ENCODE peak calls at places on chromosomes 11 and 22, in five cellular contexts. K is heart left ventricle, M is transverse colon, J is gastrocnemius medialis, E is sigmoid colon. O is an unnamed sample.
A peak's percentile ranks its signal among the peaks of the same experiment; 100 is the strongest.

GRCh38 chr11:93000511-93001476 is 31.3 kb downstream of the MTNR1B start:
- DNase-seq in K (no peak), J (no peak), M (no peak), E (no peak), O (peak; percentile 13)

GRCh38 chr11:27350503-27350902 is 12.5 kb downstream of the CCDC34 start:
- DNase-seq in M (no peak), E (no peak), K (no peak), J (no peak), O (no peak)

GRCh38 chr11:134741453-134742227 is 329.6 kb upstream of the B3GAT1 start:
- DNase-seq in M (no peak), E (no peak), J (no peak), K (peak; percentile 5), O (no peak)

GRCh38 chr11:38323961-38324761 is 1726.1 kb upstream of the RAG2 start:
- DNase-seq in M (no peak), E (no peak), J (no peak), K (no peak), O (peak; percentile 48)

GRCh38 chr11:58621586-58622262 is 741 bp upstream of the CNTF start:
- DNase-seq in E (no peak), J (no peak), K (no peak), M (no peak), O (no peak)

GRCh38 chr11:72598901-72599300 is 75.3 kb downstream of the PDE2A start:
- DNase-seq in M (peak; percentile 35), E (peak; percentile 81), J (no peak), K (peak; percentile 51), O (peak; percentile 13)

GRCh38 chr22:29030016-29030617 is 31.5 kb downstream of the C22orf31 start:
- DNase-seq in M (no peak), J (no peak), K (no peak), E (no peak), O (peak; percentile 31)

GRCh38 chr11:104534268-104534667 is 364.0 kb downstream of the CASP12 start:
- DNase-seq in M (no peak), K (no peak), J (no peak), E (no peak), O (no peak)

GRCh38 chr11:109902764-109903436 is 190.3 kb upstream of the ZC3H12C start:
- DNase-seq in M (no peak), J (no peak), E (no peak), K (no peak), O (peak; percentile 31)

GRCh38 chr11:112689851-112690250 is 271.4 kb upstream of the NCAM1 start:
- DNase-seq in M (no peak), J (no peak), K (no peak), E (no peak), O (no peak)

GRCh38 chr11:108562746-108563581 is 30.6 kb downstream of the EXPH5 start:
- DNase-seq in K (no peak), M (no peak), E (no peak), J (no peak), O (no peak)

GRCh38 chr11:4619514-4619913 is 11.5 kb upstream of the TRIM68 start:
- DNase-seq in E (no peak), M (peak; percentile 20), K (no peak), J (no peak), O (no peak)

DNA sequence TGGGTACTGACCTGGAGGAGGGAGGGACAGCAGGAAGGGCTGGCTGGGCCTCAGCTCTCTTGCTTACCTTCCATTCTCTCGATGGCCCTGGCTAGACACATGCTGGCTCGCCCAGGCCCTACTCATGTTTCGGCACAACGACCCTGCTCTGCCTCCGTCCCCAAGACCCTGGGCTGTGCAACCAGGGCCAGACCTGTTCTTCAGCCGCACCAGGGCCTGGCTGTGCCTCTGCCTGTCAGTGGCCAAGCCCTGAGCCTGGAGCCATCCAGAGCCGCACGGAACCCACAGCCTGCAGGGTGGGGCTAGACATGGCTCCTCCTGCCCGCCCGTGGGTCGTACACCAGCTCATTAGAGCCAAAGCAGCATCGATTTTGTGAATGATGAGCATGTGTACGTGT is 47.5 kb downstream of the RTN4R start:
- DNase-seq in E (no peak), M (no peak), J (no peak), K (no peak), O (no peak)
- TF ChIP-seq POLR2A in E (no peak), M (no peak), J (no peak), K (no peak), O (no peak)

DNA sequence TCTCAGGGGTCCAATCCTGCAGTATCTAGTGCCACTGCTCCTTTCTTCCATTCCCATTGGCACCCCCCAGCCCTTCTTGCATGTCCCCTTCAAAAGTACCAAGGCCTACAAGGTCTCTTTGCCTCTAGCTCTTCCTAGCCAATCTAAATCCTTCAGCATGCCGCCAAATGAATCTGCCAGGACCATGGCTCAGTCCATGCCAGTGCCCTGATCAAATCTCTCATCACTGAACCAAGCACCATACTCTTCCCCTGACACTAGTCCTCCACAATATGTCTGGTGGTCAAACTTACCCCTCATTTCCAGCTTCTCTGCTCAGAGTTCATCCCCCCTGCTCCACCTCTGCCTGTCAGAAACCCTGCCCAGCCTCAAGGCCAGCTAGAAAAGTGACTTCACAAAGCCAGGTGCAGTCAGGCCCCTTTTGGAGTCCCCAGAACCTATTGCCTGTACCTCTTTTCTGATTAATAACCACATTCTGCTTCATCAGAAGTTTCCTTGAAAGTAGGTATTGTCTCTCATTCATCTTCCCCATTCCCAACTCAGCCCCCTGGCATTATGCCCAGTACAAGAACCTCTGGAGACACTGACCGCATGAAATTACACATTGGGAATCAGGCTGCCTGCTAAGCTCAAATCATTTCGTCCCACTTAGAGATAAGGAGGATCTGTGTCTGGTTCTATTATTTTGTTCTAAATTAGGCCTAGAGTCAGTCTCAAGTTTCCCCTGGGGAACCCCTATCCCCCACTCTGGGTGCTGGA is 11.4 kb downstream of the FEN1 start:
- DNase-seq in J (no peak), E (no peak), K (no peak), M (no peak), O (no peak)
- TF ChIP-seq POLR2A in J (no peak), E (no peak), K (no peak), M (no peak), O (peak; percentile 28)

GRCh38 chr22:40394607-40395006 is 24.2 kb downstream of the SGSM3 start:
- DNase-seq in J (no peak), E (no peak), M (no peak), K (no peak), O (no peak)

GRCh38 chr22:40395607-40396006 is 25.2 kb downstream of the SGSM3 start:
- DNase-seq in M (no peak), E (no peak), K (no peak), J (no peak), O (no peak)

GRCh38 chr22:40397436-40397835 is 27.0 kb downstream of the SGSM3 start:
- DNase-seq in E (no peak), J (no peak), M (no peak), K (no peak), O (no peak)

GRCh38 chr22:40399661-40400060 is 29.3 kb downstream of the SGSM3 start:
- DNase-seq in K (no peak), M (no peak), J (no peak), E (no peak), O (no peak)

DNA sequence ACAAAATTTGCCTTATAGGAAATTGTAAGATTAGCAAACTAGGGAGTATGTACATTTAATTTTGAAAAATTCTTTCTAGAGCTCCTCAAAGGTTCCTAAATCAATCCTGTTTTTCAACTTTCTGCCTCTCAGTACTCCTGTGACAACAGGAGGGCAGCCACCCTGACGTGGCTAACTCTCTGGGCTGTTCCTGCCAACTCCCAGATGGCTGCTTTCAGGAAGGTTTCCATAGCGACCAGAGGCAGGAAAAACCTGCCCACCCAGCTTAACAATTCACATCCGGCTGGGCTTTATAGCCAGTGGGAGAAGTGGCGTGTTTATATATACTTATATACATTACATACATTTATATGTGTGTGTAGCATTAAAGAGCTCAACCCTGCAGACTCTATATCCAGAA is 26.5 kb downstream of the SGSM3 start:
- DNase-seq in K (peak; percentile 48), J (no peak), M (peak; percentile 85), E (no peak), O (no peak)
- TF ChIP-seq POLR2A in K (no peak), J (no peak), M (no peak), E (no peak), O (no peak)

GRCh38 chr11:65109231-65110198 is 2.2 kb upstream of the TM7SF2 start:
- DNase-seq in K (no peak), E (no peak), J (no peak), M (no peak), O (no peak)
- TF ChIP-seq POLR2A in K (no peak), E (no peak), J (no peak), M (no peak), O (no peak)

GRCh38 chr22:49936973-49937757 is 18.7 kb downstream of the CRELD2 start:
- DNase-seq in J (peak; percentile 68), E (no peak), M (no peak), K (peak; percentile 69), O (no peak)

GRCh38 chr22:49938565-49939136 is 20.2 kb downstream of the CRELD2 start:
- DNase-seq in J (no peak), K (no peak), M (no peak), E (no peak), O (no peak)

GRCh38 chr22:49935561-49935960 is 17.1 kb downstream of the CRELD2 start:
- DNase-seq in E (no peak), K (no peak), M (no peak), J (no peak), O (no peak)

GRCh38 chr22:49936018-49936972 is 17.9 kb downstream of the CRELD2 start:
- DNase-seq in M (peak; percentile 92), K (peak; percentile 92), J (peak; percentile 95), E (peak; percentile 97), O (peak; percentile 55)

GRCh38 chr22:49937758-49938564 is 19.5 kb downstream of the CRELD2 start:
- DNase-seq in M (no peak), J (no peak), K (no peak), E (no peak), O (no peak)
- TF ChIP-seq POLR2A in M (no peak), J (no peak), K (no peak), E (no peak), O (no peak)

DNA sequence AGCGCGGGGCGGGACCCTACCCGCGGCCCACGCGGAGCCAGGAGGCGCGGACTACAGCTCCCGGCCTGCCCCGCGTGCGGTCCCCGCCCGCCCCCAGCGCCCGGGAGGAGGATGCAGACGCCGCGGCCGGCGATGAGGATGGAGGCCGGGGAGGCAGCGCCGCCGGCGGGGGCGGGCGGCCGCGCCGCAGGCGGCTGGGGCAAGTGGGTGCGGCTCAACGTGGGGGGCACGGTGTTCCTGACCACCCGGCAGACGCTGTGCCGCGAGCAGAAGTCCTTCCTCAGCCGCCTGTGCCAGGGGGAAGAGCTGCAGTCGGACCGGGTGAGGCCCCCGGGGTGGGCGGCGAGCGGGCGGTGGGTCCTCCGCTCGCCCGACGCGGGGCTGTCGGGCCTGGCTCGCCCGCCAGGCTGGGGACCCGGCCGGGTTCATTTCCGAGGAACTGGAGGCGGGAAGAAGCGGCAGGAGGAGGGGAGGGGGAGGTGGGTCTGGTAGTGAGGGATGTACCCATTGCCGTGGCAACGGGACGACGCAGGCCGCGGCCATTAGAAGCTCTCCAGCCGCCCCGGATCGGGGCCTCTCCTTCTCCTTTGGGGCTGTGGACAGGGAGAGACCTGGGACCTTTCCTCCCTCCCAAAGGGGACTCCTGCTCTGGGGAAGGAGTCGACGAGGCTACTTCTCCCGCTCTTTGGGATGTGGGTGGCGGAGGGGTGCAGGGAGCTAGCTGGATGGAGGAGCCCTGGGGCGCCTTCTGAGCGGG is at the start of gene KCTD17:
- DNase-seq in E (peak; percentile 80), K (peak; percentile 76), J (no peak), M (peak; percentile 86), O (peak; percentile 65)
- TF ChIP-seq POLR2A in E (no peak), K (no peak), J (peak; percentile 23), M (no peak), O (no peak)

GRCh38 chr11:77056814-77057402 is 9.9 kb upstream of the CAPN5 start:
- DNase-seq in K (no peak), M (no peak), J (no peak), E (no peak), O (no peak)
- TF ChIP-seq POLR2A in K (no peak), M (no peak), J (no peak), E (no peak), O (no peak)